ENCODE peak calls at places on chromosome 6, in four cellular contexts. F is GM20000, J is T-helper 2 cell, R is IMR-90. D is an unnamed sample.
A peak's percentile ranks its signal among the peaks of the same experiment; 100 is the strongest.

GRCh38 chr6:17394192-17394611 is 807 bp downstream of the CAP2 start:
- DNase-seq in R (peak; percentile 79), J (no peak), F (no peak), D (peak; percentile 59)

GRCh38 chr6:117346142-117346930 is 79.4 kb downstream of the ROS1 start:
- DNase-seq in F (peak; percentile 13), J (no peak), R (peak; percentile 28), D (no peak)

GRCh38 chr6:15791401-15792137 is 128.7 kb upstream of the DTNBP1 start:
- DNase-seq in F (no peak), R (no peak), J (no peak), D (no peak)

GRCh38 chr6:90233994-90234393 is 62.6 kb downstream of the BACH2 start:
- DNase-seq in J (peak; percentile 48), F (no peak), R (no peak), D (no peak)

GRCh38 chr6:154874684-154875594 is 120.2 kb upstream of the TIAM2 start:
- DNase-seq in R (no peak), F (no peak), J (no peak), D (no peak)

GRCh38 chr6:125432014-125432413 is 130.2 kb upstream of the HDDC2 start:
- DNase-seq in J (no peak), F (no peak), R (no peak), D (no peak)

GRCh38 chr6:72140795-72141194 is 254.4 kb downstream of the RIMS1 start:
- DNase-seq in J (no peak), R (peak; percentile 38), F (no peak), D (no peak)

GRCh38 chr6:150753404-150754184 is 111.9 kb upstream of the MTHFD1L start:
- DNase-seq in F (no peak), J (no peak), R (no peak), D (no peak)

GRCh38 chr6:111238464-111239119 is 151.3 kb downstream of the SLC16A10 start:
- DNase-seq in R (peak; percentile 64), J (no peak), F (no peak), D (no peak)

D was measured in T1000.